ENCODE peak calls at places on chromosomes 1 and 21, in nine cellular contexts. J is NCI-H69, I is COR-L47, S is NAMALWA, Q is midbrain, H is memory B cell, T is left lobe of liver, L is NCI-H1105, Y is A549. R is an unnamed sample.

GRCh38 chr1:29133861-29134694 is 10.4 kb upstream of the TMEM200B start:
- DNase-seq in J (no peak), I (no peak), S (no peak), Q (no peak), H (no peak), T (no peak), L (no peak), Y (no peak), R (no peak)

GRCh38 chr1:245578306-245578705 is 423.5 kb downstream of the KIF26B start:
- DNase-seq in J (peak; percentile 97), I (no peak), S (no peak), Q (no peak), H (no peak), T (no peak), L (no peak), Y (no peak), R (no peak)

GRCh38 chr1:211648980-211649934 is 26.2 kb downstream of the NEK2 start:
- DNase-seq in J (peak; percentile 76), I (no peak), S (peak; percentile 60), Q (no peak), H (no peak), T (peak; percentile 46), L (no peak), Y (peak; percentile 68), R (no peak)

GRCh38 chr1:234918216-234918841 is 210.3 kb downstream of the TOMM20 start:
- DNase-seq in J (no peak), I (no peak), S (no peak), Q (no peak), H (no peak), T (peak; percentile 64), L (no peak), Y (no peak), R (no peak)

GRCh38 chr1:49424782-49425181 is 599.0 kb downstream of the AGBL4 start:
- DNase-seq in J (no peak), I (no peak), S (no peak), Q (no peak), H (no peak), T (no peak), L (no peak), Y (peak; percentile 0), R (no peak)

GRCh38 chr1:198700016-198700392 is 61.2 kb downstream of the PTPRC start:
- DNase-seq in J (no peak), I (no peak), S (no peak), Q (no peak), H (no peak), T (no peak), L (no peak), Y (no peak), R (no peak)

GRCh38 chr1:100353073-100353801 is 931 bp downstream of the CDC14A start:
- DNase-seq in J (peak; percentile 17), I (no peak), S (peak; percentile 54), Q (no peak), H (peak; percentile 48), T (peak; percentile 52), L (peak; percentile 39), Y (no peak), R (peak; percentile 4)

GRCh38 chr1:145690587-145691558 is 16.3 kb downstream of the PDZK1 start:
- DNase-seq in J (peak; percentile 75), I (no peak), S (peak; percentile 43), Q (no peak), H (no peak), T (no peak), L (no peak), Y (no peak), R (no peak)

GRCh38 chr1:170931650-170932049 is 3.7 kb upstream of the MROH9 start:
- DNase-seq in J (no peak), I (no peak), S (peak; percentile 29), Q (no peak), H (no peak), T (no peak), L (no peak), Y (no peak), R (no peak)

GRCh38 chr1:87249803-87250202 is 78.9 kb upstream of the LMO4 start:
- DNase-seq in J (no peak), I (no peak), S (no peak), Q (no peak), H (no peak), T (no peak), L (no peak), Y (no peak), R (no peak)

GRCh38 chr1:228084325-228084724 is 1.8 kb downstream of the ARF1 start:
- DNase-seq in J (no peak), I (no peak), S (no peak), Q (no peak), H (no peak), T (no peak), L (no peak), Y (no peak), R (no peak)

GRCh38 chr1:201309420-201309819 is 26.1 kb downstream of the PKP1 start:
- DNase-seq in J (peak; percentile 95), I (peak; percentile 91), S (peak; percentile 61), Q (no peak), H (no peak), T (peak; percentile 95), L (peak; percentile 82), Y (peak; percentile 62), R (peak; percentile 99)

GRCh38 chr1:222995620-222996306 is 147.3 kb downstream of the TLR5 start:
- DNase-seq in J (no peak), I (no peak), S (no peak), Q (no peak), H (no peak), T (no peak), L (no peak), Y (no peak), R (no peak)

GRCh38 chr21:42156690-42157605 is 62.0 kb upstream of the ABCG1 start:
- DNase-seq in J (peak; percentile 88), I (peak; percentile 63), S (no peak), Q (peak; percentile 95), H (no peak), T (peak; percentile 42), L (peak; percentile 48), Y (no peak), R (peak; percentile 60)

GRCh38 chr1:83931658-83932253 is 67.2 kb downstream of the TTLL7 start:
- DNase-seq in J (peak; percentile 62), I (peak; percentile 54), S (peak; percentile 78), Q (peak; percentile 73), H (no peak), T (no peak), L (peak; percentile 55), Y (peak; percentile 31), R (peak; percentile 37)

GRCh38 chr1:45589861-45590260 is 6.0 kb downstream of the NASP start:
- DNase-seq in J (no peak), I (no peak), S (no peak), Q (no peak), H (no peak), T (no peak), L (no peak), Y (no peak), R (no peak)

GRCh38 chr1:68301538-68301937 is 69.2 kb upstream of the WLS start:
- DNase-seq in J (peak; percentile 61), I (no peak), S (no peak), Q (no peak), H (no peak), T (no peak), L (no peak), Y (no peak), R (no peak)

GRCh38 chr1:116497660-116498059 is 73.2 kb downstream of the CD58 start:
- DNase-seq in J (no peak), I (no peak), S (no peak), Q (no peak), H (no peak), T (no peak), L (no peak), Y (no peak), R (no peak)

GRCh38 chr1:56852478-56852877 is 2.1 kb upstream of the C8A start:
- DNase-seq in J (no peak), I (no peak), S (no peak), Q (no peak), H (no peak), T (no peak), L (no peak), Y (no peak), R (no peak)

GRCh38 chr1:17654519-17654918 is 100.6 kb upstream of the ACTL8 start:
- DNase-seq in J (peak; percentile 13), I (no peak), S (no peak), Q (no peak), H (no peak), T (no peak), L (no peak), Y (no peak), R (no peak)

GRCh38 chr21:41663805-41664788 is 102.8 kb downstream of the RIPK4 start:
- DNase-seq in J (peak; percentile 39), I (no peak), S (no peak), Q (no peak), H (no peak), T (no peak), L (no peak), Y (peak; percentile 65), R (peak; percentile 43)

GRCh38 chr1:197918815-197919522 is 1.8 kb downstream of the LHX9 start:
- DNase-seq in J (no peak), I (no peak), S (no peak), Q (no peak), H (no peak), T (no peak), L (no peak), Y (no peak), R (no peak)

GRCh38 chr1:14954210-14954609 is 199.3 kb upstream of the TMEM51 start:
- DNase-seq in J (no peak), I (no peak), S (no peak), Q (no peak), H (no peak), T (no peak), L (no peak), Y (no peak), R (no peak)

GRCh38 chr1:87644500-87645245 is 316.0 kb downstream of the LMO4 start:
- DNase-seq in J (no peak), I (no peak), S (no peak), Q (no peak), H (no peak), T (no peak), L (peak; percentile 19), Y (no peak), R (no peak)

R was measured in T47D.